ENCODE peak calls at places on chromosome 2, in four cellular contexts. One of them, this sample, is unnamed.

GRCh38 chr2:25817630-25818029 is 60.7 kb downstream of the ASXL2 start:
- DNase-seq in K562: no peak
- DNase-seq in GM12891: no peak
- DNase-seq in GM12878: peak; percentile 38
- DNase-seq in this sample: no peak

GRCh38 chr2:950627-950992 is at the start of gene SNTG2:
- DNase-seq in GM12878: no peak
- DNase-seq in GM12891: peak; percentile 68
- DNase-seq in K562: peak; percentile 88
- DNase-seq in this sample: no peak

GRCh38 chr2:162058973-162059668 is 14.9 kb downstream of the DPP4 start:
- DNase-seq in K562: no peak
- DNase-seq in GM12891: no peak
- DNase-seq in GM12878: peak; percentile 84
- DNase-seq in this sample: no peak

GRCh38 chr2:29628882-29629281 is 292.5 kb downstream of the ALK start:
- DNase-seq in GM12891: no peak
- DNase-seq in GM12878: no peak
- DNase-seq in K562: no peak
- DNase-seq in this sample: no peak

GRCh38 chr2:234448506-234449169 is 48.2 kb downstream of the ARL4C start:
- DNase-seq in K562: no peak
- DNase-seq in GM12891: no peak
- DNase-seq in GM12878: no peak
- DNase-seq in this sample: no peak

GRCh38 chr2:237922641-237923361 is 44.0 kb upstream of the UBE2F start:
- DNase-seq in GM12891: no peak
- DNase-seq in GM12878: no peak
- DNase-seq in K562: no peak
- DNase-seq in this sample: no peak

GRCh38 chr2:27712547-27712946 is 48.9 kb downstream of the SLC4A1AP start:
- DNase-seq in GM12878: no peak
- DNase-seq in K562: no peak
- DNase-seq in GM12891: no peak
- DNase-seq in this sample: no peak

GRCh38 chr2:234403074-234403473 is 93.8 kb downstream of the ARL4C start:
- DNase-seq in GM12891: no peak
- DNase-seq in GM12878: no peak
- DNase-seq in K562: no peak
- DNase-seq in this sample: no peak

GRCh38 chr2:169351725-169352124 is 10.6 kb downstream of the LRP2 start:
- DNase-seq in K562: no peak
- DNase-seq in GM12878: no peak
- DNase-seq in GM12891: no peak
- DNase-seq in this sample: no peak

GRCh38 chr2:169361706-169362345 is 508 bp downstream of the LRP2 start:
- DNase-seq in GM12878: no peak
- DNase-seq in GM12891: no peak
- DNase-seq in K562: peak; percentile 21
- DNase-seq in this sample: no peak

GRCh38 chr2:147463881-147464520 is 380.8 kb upstream of the ACVR2A start:
- DNase-seq in GM12878: no peak
- DNase-seq in GM12891: no peak
- DNase-seq in K562: no peak
- DNase-seq in this sample: no peak

GRCh38 chr2:234694244-234695013 is 197.5 kb upstream of the ARL4C start:
- DNase-seq in K562: no peak
- DNase-seq in GM12878: no peak
- DNase-seq in GM12891: no peak
- DNase-seq in this sample: no peak

GRCh38 chr2:177254433-177255226 is 9.9 kb downstream of the NFE2L2 start:
- DNase-seq in GM12878: no peak
- DNase-seq in K562: peak; percentile 69
- DNase-seq in GM12891: no peak
- DNase-seq in this sample: no peak

GRCh38 chr2:20128506-20129319 is 77.3 kb upstream of the LAPTM4A start:
- DNase-seq in GM12878: no peak
- DNase-seq in K562: no peak
- DNase-seq in GM12891: no peak
- DNase-seq in this sample: no peak

GRCh38 chr2:43184339-43184895 is 42.0 kb downstream of the ZFP36L2 start:
- DNase-seq in GM12891: no peak
- DNase-seq in K562: peak; percentile 74
- DNase-seq in GM12878: no peak
- DNase-seq in this sample: no peak

GRCh38 chr2:69030791-69031190 is 17.8 kb downstream of the ANTXR1 start:
- DNase-seq in GM12878: no peak
- DNase-seq in K562: no peak
- DNase-seq in GM12891: no peak
- DNase-seq in this sample: no peak

GRCh38 chr2:160454070-160454797 is 39.4 kb downstream of the RBMS1 start:
- DNase-seq in GM12891: no peak
- DNase-seq in K562: no peak
- DNase-seq in GM12878: no peak
- DNase-seq in this sample: no peak

GRCh38 chr2:160989778-160990177 is 170.4 kb upstream of the TANK start:
- DNase-seq in K562: no peak
- DNase-seq in GM12891: no peak
- DNase-seq in GM12878: no peak
- DNase-seq in this sample: no peak

GRCh38 chr2:203446071-203446481 is 89.0 kb downstream of the RAPH1 start:
- DNase-seq in K562: no peak
- DNase-seq in GM12878: no peak
- DNase-seq in GM12891: no peak
- DNase-seq in this sample: no peak

GRCh38 chr2:57880446-57880845 is 166.2 kb upstream of the VRK2 start:
- DNase-seq in GM12891: no peak
- DNase-seq in GM12878: no peak
- DNase-seq in K562: no peak
- DNase-seq in this sample: no peak

GRCh38 chr2:5673861-5674240 is 18.3 kb upstream of the SOX11 start:
- DNase-seq in GM12878: no peak
- DNase-seq in GM12891: no peak
- DNase-seq in K562: no peak
- DNase-seq in this sample: no peak

GRCh38 chr2:207692206-207693065 is 19.0 kb upstream of the CCNYL1 start:
- DNase-seq in GM12891: no peak
- DNase-seq in K562: peak; percentile 22
- DNase-seq in GM12878: no peak
- DNase-seq in this sample: peak; percentile 21

GRCh38 chr2:226536410-226536809 is 263.2 kb downstream of the IRS1 start:
- DNase-seq in GM12878: no peak
- DNase-seq in GM12891: no peak
- DNase-seq in K562: no peak
- DNase-seq in this sample: no peak

GRCh38 chr2:188145885-188146284 is 145.8 kb upstream of the GULP1 start:
- DNase-seq in GM12891: no peak
- DNase-seq in K562: no peak
- DNase-seq in GM12878: no peak
- DNase-seq in this sample: no peak

GRCh38 chr2:42243297-42243696 is 74.1 kb downstream of the EML4 start:
- DNase-seq in K562: no peak
- DNase-seq in GM12878: no peak
- DNase-seq in GM12891: no peak
- DNase-seq in this sample: no peak

GRCh38 chr2:41965886-41966285 is 81.9 kb upstream of the PKDCC start:
- DNase-seq in K562: no peak
- DNase-seq in GM12878: no peak
- DNase-seq in GM12891: no peak
- DNase-seq in this sample: no peak

GRCh38 chr2:79223539-79223938 is 64.0 kb upstream of the REG3A start:
- DNase-seq in GM12878: no peak
- DNase-seq in GM12891: no peak
- DNase-seq in K562: no peak
- DNase-seq in this sample: no peak

GRCh38 chr2:103132536-103133217 is 370.8 kb downstream of the TMEM182 start:
- DNase-seq in GM12891: no peak
- DNase-seq in K562: no peak
- DNase-seq in GM12878: no peak
- DNase-seq in this sample: no peak

GRCh38 chr2:216691210-216691741 is 4.1 kb downstream of the IGFBP5 start:
- DNase-seq in GM12891: no peak
- DNase-seq in K562: peak; percentile 35
- DNase-seq in GM12878: no peak
- DNase-seq in this sample: no peak

GRCh38 chr2:383888-384287 is 96.0 kb upstream of the ALKAL2 start:
- DNase-seq in GM12891: no peak
- DNase-seq in GM12878: no peak
- DNase-seq in K562: no peak
- DNase-seq in this sample: no peak

GRCh38 chr2:206225435-206226232 is 48.8 kb upstream of the ZDBF2 start:
- DNase-seq in K562: no peak
- DNase-seq in GM12891: peak; percentile 22
- DNase-seq in GM12878: peak; percentile 25
- DNase-seq in this sample: no peak

GRCh38 chr2:10537522-10538195 is 89.5 kb upstream of the ODC1 start:
- DNase-seq in GM12878: no peak
- DNase-seq in K562: no peak
- DNase-seq in GM12891: no peak
- DNase-seq in this sample: no peak
- TF ChIP-seq SPI1 in GM12878: no peak
- TF ChIP-seq SPI1 in K562: no peak
- TF ChIP-seq SPI1 in GM12891: no peak
- TF ChIP-seq SPI1 in this sample: no peak

DNA sequence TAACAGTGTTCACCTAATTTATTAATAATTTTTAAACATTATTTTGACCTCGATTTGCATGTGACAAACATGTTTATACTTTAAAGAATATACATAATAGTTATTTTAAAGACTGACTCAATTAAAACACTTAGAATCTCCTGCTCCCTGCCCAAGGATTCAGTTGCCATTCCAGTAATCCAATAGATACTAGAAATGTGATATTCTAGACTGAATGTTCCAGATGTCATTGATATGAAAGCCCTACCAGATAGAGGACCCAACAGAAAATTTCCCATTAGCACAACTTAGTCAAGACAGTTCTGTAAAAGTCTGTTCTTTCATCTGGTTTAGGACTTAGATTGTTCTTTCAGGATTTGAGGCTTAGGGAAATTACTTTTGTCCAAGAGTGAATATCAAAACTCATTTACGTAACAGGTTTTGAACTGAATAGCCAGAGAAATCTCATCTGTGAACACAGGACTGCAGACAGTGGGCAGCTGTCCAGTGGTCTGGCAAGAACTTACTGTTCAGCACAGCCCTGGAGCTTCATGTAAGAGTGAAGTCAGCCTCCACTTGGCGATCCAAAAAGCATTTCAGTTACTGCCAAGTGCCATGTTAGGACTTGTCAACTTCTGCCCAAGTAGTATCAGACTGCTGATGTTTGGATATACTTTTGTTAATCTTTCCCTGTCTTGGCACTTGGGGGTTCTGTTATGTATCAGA is 77.5 kb downstream of the OSBPL6 start:
- DNase-seq in K562: no peak
- DNase-seq in GM12878: no peak
- DNase-seq in GM12891: no peak
- DNase-seq in this sample: no peak
- TF ChIP-seq SPI1 in K562: no peak
- TF ChIP-seq SPI1 in GM12878: no peak
- TF ChIP-seq SPI1 in GM12891: no peak
- TF ChIP-seq SPI1 in this sample: no peak

GRCh38 chr2:239776441-239777033 is 248.6 kb downstream of the NDUFA10 start:
- DNase-seq in K562: no peak
- DNase-seq in GM12878: no peak
- DNase-seq in GM12891: no peak
- DNase-seq in this sample: no peak
- TF ChIP-seq SPI1 in K562: no peak
- TF ChIP-seq SPI1 in GM12878: no peak
- TF ChIP-seq SPI1 in GM12891: no peak
- TF ChIP-seq SPI1 in this sample: no peak

GRCh38 chr2:174607584-174607983 is 10.0 kb upstream of the WIPF1 start:
- DNase-seq in GM12878: no peak
- DNase-seq in K562: no peak
- DNase-seq in GM12891: no peak
- DNase-seq in this sample: no peak
- TF ChIP-seq SPI1 in GM12878: no peak
- TF ChIP-seq SPI1 in K562: no peak
- TF ChIP-seq SPI1 in GM12891: no peak
- TF ChIP-seq SPI1 in this sample: no peak

GRCh38 chr2:240252872-240253511 is 112.5 kb upstream of the OTOS start:
- DNase-seq in K562: no peak
- DNase-seq in GM12891: no peak
- DNase-seq in GM12878: no peak
- DNase-seq in this sample: no peak

GRCh38 chr2:240251848-240252190 is 111.4 kb upstream of the OTOS start:
- DNase-seq in GM12891: no peak
- DNase-seq in GM12878: no peak
- DNase-seq in K562: no peak
- DNase-seq in this sample: no peak

GRCh38 chr2:240253583-240254145 is 113.2 kb upstream of the OTOS start:
- DNase-seq in GM12891: no peak
- DNase-seq in K562: no peak
- DNase-seq in GM12878: no peak
- DNase-seq in this sample: no peak

GRCh38 chr2:240250985-240251847 is 110.8 kb upstream of the OTOS start:
- DNase-seq in GM12891: no peak
- DNase-seq in GM12878: no peak
- DNase-seq in K562: peak; percentile 87
- DNase-seq in this sample: no peak

DNA sequence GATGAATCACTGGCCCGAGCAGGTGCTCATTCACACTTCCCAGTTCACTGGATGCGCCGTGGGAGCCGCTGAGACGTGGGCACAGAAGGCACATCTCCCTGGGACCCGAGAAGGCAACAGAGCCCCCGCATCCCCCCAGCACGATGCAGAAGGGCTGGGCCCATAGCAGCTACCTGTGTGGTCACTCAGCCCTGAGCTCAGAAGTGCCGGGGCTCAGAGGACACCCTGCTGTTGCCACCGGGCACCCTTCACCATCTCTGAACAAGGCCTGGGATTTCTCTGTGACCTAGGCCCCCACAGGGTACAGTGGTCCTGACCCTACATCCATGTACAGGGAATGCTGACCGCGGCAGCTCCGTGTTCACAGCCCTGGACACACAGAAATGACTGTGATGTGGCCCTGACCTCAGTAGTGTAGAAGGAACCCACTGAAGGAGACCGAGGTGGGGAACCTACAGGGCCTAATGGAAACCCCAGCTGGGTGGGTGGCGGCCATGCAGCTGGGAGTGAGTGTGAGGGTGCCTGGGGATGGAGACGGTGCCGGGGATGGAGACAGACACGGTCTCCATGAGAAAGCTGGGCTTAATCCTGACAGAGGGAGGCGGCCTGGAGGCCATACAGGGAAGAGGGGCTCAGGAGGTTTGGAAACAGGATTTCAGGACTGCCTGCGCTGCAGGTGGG is 111.9 kb upstream of the OTOS start:
- DNase-seq in K562: no peak
- DNase-seq in GM12878: no peak
- DNase-seq in GM12891: no peak
- DNase-seq in this sample: no peak
- TF ChIP-seq SPI1 in K562: no peak
- TF ChIP-seq SPI1 in GM12878: no peak
- TF ChIP-seq SPI1 in GM12891: no peak
- TF ChIP-seq SPI1 in this sample: no peak